ENCODE peak calls at places on chromosomes 16 and 17, in ten cellular contexts. One of them, this sample, is unnamed.

GRCh38 chr17:48441231-48441711 is 11.3 kb upstream of the SKAP1 start:
- DNase-seq in tibial artery: no peak
- DNase-seq in H1: no peak
- DNase-seq in adrenal gland: no peak
- DNase-seq in H9: no peak
- DNase-seq in endothelial cell of umbilical vein: no peak
- DNase-seq in uterus: no peak
- DNase-seq in ovary: no peak
- DNase-seq in A549: no peak
- DNase-seq in ascending aorta: no peak
- DNase-seq in this sample: no peak

GRCh38 chr17:83058478-83059167 is 20.8 kb upstream of the METRNL start:
- DNase-seq in tibial artery: no peak
- DNase-seq in H1: no peak
- DNase-seq in adrenal gland: no peak
- DNase-seq in H9: no peak
- DNase-seq in endothelial cell of umbilical vein: no peak
- DNase-seq in uterus: no peak
- DNase-seq in ovary: peak; percentile 18
- DNase-seq in A549: no peak
- DNase-seq in ascending aorta: no peak
- DNase-seq in this sample: no peak

GRCh38 chr17:57989011-57989345 is 924 bp upstream of the VEZF1 start:
- DNase-seq in tibial artery: no peak
- DNase-seq in H1: no peak
- DNase-seq in adrenal gland: no peak
- DNase-seq in H9: no peak
- DNase-seq in endothelial cell of umbilical vein: peak; percentile 55
- DNase-seq in uterus: peak; percentile 26
- DNase-seq in ovary: peak; percentile 30
- DNase-seq in A549: peak; percentile 62
- DNase-seq in ascending aorta: no peak
- DNase-seq in this sample: no peak

GRCh38 chr17:38728290-38728831 is 1.8 kb upstream of the CISD3 start:
- DNase-seq in tibial artery: no peak
- DNase-seq in H1: no peak
- DNase-seq in adrenal gland: no peak
- DNase-seq in H9: no peak
- DNase-seq in endothelial cell of umbilical vein: no peak
- DNase-seq in uterus: no peak
- DNase-seq in ovary: no peak
- DNase-seq in A549: no peak
- DNase-seq in ascending aorta: no peak
- DNase-seq in this sample: no peak

GRCh38 chr16:51401673-51402072 is 250.6 kb upstream of the SALL1 start:
- DNase-seq in tibial artery: no peak
- DNase-seq in H1: no peak
- DNase-seq in adrenal gland: no peak
- DNase-seq in H9: no peak
- DNase-seq in endothelial cell of umbilical vein: no peak
- DNase-seq in uterus: no peak
- DNase-seq in ovary: no peak
- DNase-seq in A549: no peak
- DNase-seq in ascending aorta: no peak
- DNase-seq in this sample: no peak

GRCh38 chr17:81551458-81552243 is 502 bp downstream of the FAAP100 start:
- DNase-seq in tibial artery: no peak
- DNase-seq in H1: no peak
- DNase-seq in adrenal gland: no peak
- DNase-seq in H9: no peak
- DNase-seq in endothelial cell of umbilical vein: peak; percentile 69
- DNase-seq in uterus: no peak
- DNase-seq in ovary: no peak
- DNase-seq in A549: no peak
- DNase-seq in ascending aorta: no peak
- DNase-seq in this sample: no peak

GRCh38 chr16:89860747-89861304 is 12.6 kb upstream of the TCF25 start:
- DNase-seq in tibial artery: peak; percentile 31
- DNase-seq in H1: peak; percentile 65
- DNase-seq in adrenal gland: peak; percentile 63
- DNase-seq in H9: peak; percentile 89
- DNase-seq in endothelial cell of umbilical vein: peak; percentile 57
- DNase-seq in uterus: peak; percentile 58
- DNase-seq in ovary: peak; percentile 80
- DNase-seq in A549: peak; percentile 91
- DNase-seq in ascending aorta: no peak
- DNase-seq in this sample: peak; percentile 60

GRCh38 chr17:38730526-38731379 is 612 bp downstream of the CISD3 start:
- DNase-seq in tibial artery: peak; percentile 65
- DNase-seq in H1: no peak
- DNase-seq in adrenal gland: peak; percentile 79
- DNase-seq in H9: peak; percentile 76
- DNase-seq in endothelial cell of umbilical vein: peak; percentile 53
- DNase-seq in uterus: peak; percentile 70
- DNase-seq in ovary: peak; percentile 80
- DNase-seq in A549: peak; percentile 61
- DNase-seq in ascending aorta: no peak
- DNase-seq in this sample: peak; percentile 90

GRCh38 chr16:22123759-22124490 is 31.6 kb downstream of the VWA3A start:
- DNase-seq in tibial artery: no peak
- DNase-seq in H1: no peak
- DNase-seq in adrenal gland: no peak
- DNase-seq in H9: no peak
- DNase-seq in endothelial cell of umbilical vein: no peak
- DNase-seq in uterus: no peak
- DNase-seq in ovary: no peak
- DNase-seq in A549: peak; percentile 17
- DNase-seq in ascending aorta: no peak
- DNase-seq in this sample: no peak

GRCh38 chr17:76569607-76570279 is 15.9 kb downstream of the ST6GALNAC2 start:
- DNase-seq in tibial artery: no peak
- DNase-seq in H1: no peak
- DNase-seq in adrenal gland: peak; percentile 74
- DNase-seq in H9: peak; percentile 49
- DNase-seq in endothelial cell of umbilical vein: no peak
- DNase-seq in uterus: no peak
- DNase-seq in ovary: no peak
- DNase-seq in A549: no peak
- DNase-seq in ascending aorta: no peak
- DNase-seq in this sample: no peak

GRCh38 chr17:557371-557770 is 157.3 kb downstream of the VPS53 start:
- DNase-seq in tibial artery: no peak
- DNase-seq in H1: no peak
- DNase-seq in adrenal gland: no peak
- DNase-seq in H9: no peak
- DNase-seq in endothelial cell of umbilical vein: peak; percentile 42
- DNase-seq in uterus: no peak
- DNase-seq in ovary: no peak
- DNase-seq in A549: no peak
- DNase-seq in ascending aorta: no peak
- DNase-seq in this sample: no peak

GRCh38 chr17:80138856-80139426 is 8.0 kb downstream of the EIF4A3 start:
- DNase-seq in tibial artery: no peak
- DNase-seq in H1: no peak
- DNase-seq in adrenal gland: no peak
- DNase-seq in H9: peak; percentile 24
- DNase-seq in endothelial cell of umbilical vein: no peak
- DNase-seq in uterus: no peak
- DNase-seq in ovary: no peak
- DNase-seq in A549: no peak
- DNase-seq in ascending aorta: no peak
- DNase-seq in this sample: no peak

GRCh38 chr17:80109066-80109618 is 7.8 kb downstream of the GAA start:
- DNase-seq in tibial artery: no peak
- DNase-seq in H1: no peak
- DNase-seq in adrenal gland: no peak
- DNase-seq in H9: no peak
- DNase-seq in endothelial cell of umbilical vein: no peak
- DNase-seq in uterus: no peak
- DNase-seq in ovary: no peak
- DNase-seq in A549: no peak
- DNase-seq in ascending aorta: no peak
- DNase-seq in this sample: no peak

GRCh38 chr16:1884155-1884760 is 12.3 kb upstream of the MEIOB start:
- DNase-seq in tibial artery: no peak
- DNase-seq in H1: no peak
- DNase-seq in adrenal gland: no peak
- DNase-seq in H9: no peak
- DNase-seq in endothelial cell of umbilical vein: peak; percentile 18
- DNase-seq in uterus: no peak
- DNase-seq in ovary: no peak
- DNase-seq in A549: peak; percentile 72
- DNase-seq in ascending aorta: no peak
- DNase-seq in this sample: no peak
- TF ChIP-seq CTCF in tibial artery: no peak
- TF ChIP-seq CTCF in H1: no peak
- TF ChIP-seq CTCF in adrenal gland: peak; percentile 15
- TF ChIP-seq CTCF in H9: peak; percentile 56
- TF ChIP-seq CTCF in endothelial cell of umbilical vein: no peak
- TF ChIP-seq CTCF in uterus: no peak
- TF ChIP-seq CTCF in ovary: no peak
- TF ChIP-seq CTCF in A549: no peak
- TF ChIP-seq CTCF in ascending aorta: no peak
- TF ChIP-seq CTCF in this sample: no peak

DNA sequence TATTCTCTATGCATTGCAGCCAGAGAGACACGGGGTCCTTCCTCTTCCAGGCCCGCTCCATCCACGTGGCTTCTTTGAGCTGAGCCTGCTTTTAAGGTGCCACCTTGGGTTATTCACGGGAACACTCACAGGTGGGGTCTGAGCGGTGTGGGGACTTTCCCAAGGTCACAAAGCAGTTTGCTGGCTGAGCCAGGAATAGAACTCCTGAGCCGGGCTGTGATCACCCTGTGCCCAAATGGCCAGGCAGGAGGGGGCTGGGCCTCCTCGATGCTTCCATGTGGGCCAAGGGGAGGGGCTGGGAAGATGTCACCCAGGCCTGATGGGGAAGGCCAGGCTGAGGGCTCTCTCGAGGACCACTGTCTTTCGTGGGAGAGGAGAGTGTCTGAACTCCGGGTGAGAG is 13.0 kb upstream of the GSE1 start:
- DNase-seq in tibial artery: no peak
- DNase-seq in H1: no peak
- DNase-seq in adrenal gland: no peak
- DNase-seq in H9: no peak
- DNase-seq in endothelial cell of umbilical vein: no peak
- DNase-seq in uterus: no peak
- DNase-seq in ovary: no peak
- DNase-seq in A549: no peak
- DNase-seq in ascending aorta: no peak
- DNase-seq in this sample: no peak
- H3K4me1 ChIP-seq in tibial artery: peaks cover 5% of the 10 kb centered on the region
- H3K4me1 ChIP-seq in H1: peaks cover 38% of the 10 kb centered on the region
- H3K4me1 ChIP-seq in adrenal gland: peaks cover 7% of the 10 kb centered on the region
- H3K4me1 ChIP-seq in H9: peaks cover 10% of the 10 kb centered on the region
- H3K4me1 ChIP-seq in endothelial cell of umbilical vein: no peaks in the 10 kb centered on the region
- H3K4me1 ChIP-seq in uterus: no peaks in the 10 kb centered on the region
- H3K4me1 ChIP-seq in ovary: peaks cover 5% of the 10 kb centered on the region
- H3K4me1 ChIP-seq in A549: peaks cover 5% of the 10 kb centered on the region
- H3K4me1 ChIP-seq in ascending aorta: peaks cover 2% of the 10 kb centered on the region
- H3K4me1 ChIP-seq in this sample: peaks cover 26% of the 10 kb centered on the region

GRCh38 chr16:27638833-27639587 is 89.1 kb downstream of the KATNIP start:
- DNase-seq in tibial artery: no peak
- DNase-seq in H1: no peak
- DNase-seq in adrenal gland: no peak
- DNase-seq in H9: no peak
- DNase-seq in endothelial cell of umbilical vein: no peak
- DNase-seq in uterus: no peak
- DNase-seq in ovary: no peak
- DNase-seq in A549: no peak
- DNase-seq in ascending aorta: no peak
- DNase-seq in this sample: no peak

GRCh38 chr16:27640277-27640600 is 90.3 kb downstream of the KATNIP start:
- DNase-seq in tibial artery: no peak
- DNase-seq in H1: peak; percentile 17
- DNase-seq in adrenal gland: no peak
- DNase-seq in H9: peak; percentile 68
- DNase-seq in endothelial cell of umbilical vein: no peak
- DNase-seq in uterus: no peak
- DNase-seq in ovary: peak; percentile 31
- DNase-seq in A549: no peak
- DNase-seq in ascending aorta: no peak
- DNase-seq in this sample: no peak

GRCh38 chr16:27642753-27643152 is 92.8 kb downstream of the KATNIP start:
- DNase-seq in tibial artery: no peak
- DNase-seq in H1: no peak
- DNase-seq in adrenal gland: no peak
- DNase-seq in H9: peak; percentile 45
- DNase-seq in endothelial cell of umbilical vein: no peak
- DNase-seq in uterus: no peak
- DNase-seq in ovary: no peak
- DNase-seq in A549: no peak
- DNase-seq in ascending aorta: no peak
- DNase-seq in this sample: no peak

GRCh38 chr16:27641260-27641659 is 91.3 kb downstream of the KATNIP start:
- DNase-seq in tibial artery: no peak
- DNase-seq in H1: no peak
- DNase-seq in adrenal gland: no peak
- DNase-seq in H9: no peak
- DNase-seq in endothelial cell of umbilical vein: no peak
- DNase-seq in uterus: no peak
- DNase-seq in ovary: no peak
- DNase-seq in A549: no peak
- DNase-seq in ascending aorta: no peak
- DNase-seq in this sample: no peak

DNA sequence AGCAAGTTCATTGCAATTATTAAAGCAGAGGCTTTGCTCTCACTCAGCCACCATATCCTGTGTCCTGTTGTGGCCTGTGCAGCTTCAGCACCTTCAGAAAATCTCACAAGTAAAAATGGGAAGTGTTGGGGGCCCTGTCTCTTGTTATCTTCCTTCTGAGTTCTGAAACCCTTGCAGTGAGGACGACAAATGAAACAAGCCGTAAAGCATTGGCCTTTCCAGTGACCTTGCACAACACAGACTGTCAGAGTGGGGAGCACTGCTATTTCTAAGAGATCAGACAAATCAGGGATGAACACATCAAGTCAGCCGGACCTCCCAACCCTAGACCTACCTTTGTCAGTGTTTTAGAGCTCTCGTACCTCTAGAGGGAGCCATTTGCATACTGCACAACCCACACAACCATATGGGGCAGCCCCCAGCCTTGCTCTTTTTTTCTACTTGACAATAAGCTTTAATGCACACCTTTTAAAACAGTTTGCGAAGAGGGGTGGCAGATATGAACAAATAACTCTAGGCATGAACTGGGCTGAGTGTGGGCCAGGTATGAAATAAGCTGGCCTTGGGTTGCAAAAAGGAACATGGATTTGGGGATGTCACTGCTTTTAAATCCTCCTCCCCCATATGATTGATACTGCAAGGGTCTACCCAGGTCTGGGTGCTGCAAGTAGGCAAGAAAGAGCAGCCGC is 89.8 kb downstream of the KATNIP start:
- DNase-seq in tibial artery: no peak
- DNase-seq in H1: no peak
- DNase-seq in adrenal gland: no peak
- DNase-seq in H9: peak; percentile 53
- DNase-seq in endothelial cell of umbilical vein: peak; percentile 64
- DNase-seq in uterus: no peak
- DNase-seq in ovary: no peak
- DNase-seq in A549: peak; percentile 57
- DNase-seq in ascending aorta: no peak
- DNase-seq in this sample: no peak
- TF ChIP-seq CTCF in tibial artery: peak; percentile 37
- TF ChIP-seq CTCF in H1: peak; percentile 75
- TF ChIP-seq CTCF in adrenal gland: peak; percentile 30
- TF ChIP-seq CTCF in H9: peak; percentile 80
- TF ChIP-seq CTCF in endothelial cell of umbilical vein: peak; percentile 69
- TF ChIP-seq CTCF in uterus: peak; percentile 18
- TF ChIP-seq CTCF in ovary: peak; percentile 11
- TF ChIP-seq CTCF in A549: peak; percentile 75
- TF ChIP-seq CTCF in ascending aorta: peak; percentile 55
- TF ChIP-seq CTCF in this sample: peak; percentile 66

GRCh38 chr16:54923988-54924387 is 6.7 kb upstream of the IRX5 start:
- DNase-seq in tibial artery: no peak
- DNase-seq in H1: no peak
- DNase-seq in adrenal gland: no peak
- DNase-seq in H9: no peak
- DNase-seq in endothelial cell of umbilical vein: no peak
- DNase-seq in uterus: no peak
- DNase-seq in ovary: no peak
- DNase-seq in A549: no peak
- DNase-seq in ascending aorta: no peak
- DNase-seq in this sample: no peak
- H3K4me1 ChIP-seq in tibial artery: peaks cover 9% of the 10 kb centered on the region
- H3K4me1 ChIP-seq in H1: peaks cover 2% of the 10 kb centered on the region
- H3K4me1 ChIP-seq in adrenal gland: no peaks in the 10 kb centered on the region
- H3K4me1 ChIP-seq in H9: no peaks in the 10 kb centered on the region
- H3K4me1 ChIP-seq in endothelial cell of umbilical vein: peaks cover 3% of the 10 kb centered on the region
- H3K4me1 ChIP-seq in uterus: no peaks in the 10 kb centered on the region
- H3K4me1 ChIP-seq in ovary: no peaks in the 10 kb centered on the region
- H3K4me1 ChIP-seq in A549: peaks cover 20% of the 10 kb centered on the region
- H3K4me1 ChIP-seq in ascending aorta: no peaks in the 10 kb centered on the region
- H3K4me1 ChIP-seq in this sample: no peaks in the 10 kb centered on the region

This sample was measured in heart left ventricle.